ENCODE peak calls at places on chromosomes 4 and X, in five cellular contexts. One of them, this sample, is unnamed.

GRCh38 chrX:108199691-108200090 is 108.1 kb downstream of the ATG4A start:
- DNase-seq in brain microvascular endothelial cell: peak
- DNase-seq in fibroblast of mammary gland: peak
- DNase-seq in nephron progenitor cell: peak
- DNase-seq in GM20000: peak
- DNase-seq in this sample: peak

GRCh38 chr4:184807261-184807660 is 18.5 kb downstream of the ACSL1 start:
- DNase-seq in GM20000: no peak
- DNase-seq in nephron progenitor cell: no peak
- DNase-seq in fibroblast of mammary gland: no peak
- DNase-seq in brain microvascular endothelial cell: no peak
- DNase-seq in this sample: peak

GRCh38 chrX:50779694-50780093 is 34.3 kb downstream of the SHROOM4 start:
- DNase-seq in GM20000: no peak
- DNase-seq in brain microvascular endothelial cell: no peak
- DNase-seq in fibroblast of mammary gland: no peak
- DNase-seq in nephron progenitor cell: no peak
- DNase-seq in this sample: no peak

GRCh38 chr4:156931267-156931666 is 40.3 kb downstream of the PDGFC start:
- DNase-seq in brain microvascular endothelial cell: peak
- DNase-seq in nephron progenitor cell: no peak
- DNase-seq in fibroblast of mammary gland: peak
- DNase-seq in GM20000: no peak
- DNase-seq in this sample: peak

GRCh38 chrX:6005856-6006255 is 222.8 kb downstream of the NLGN4X start:
- DNase-seq in brain microvascular endothelial cell: no peak
- DNase-seq in GM20000: no peak
- DNase-seq in nephron progenitor cell: no peak
- DNase-seq in fibroblast of mammary gland: no peak
- DNase-seq in this sample: no peak

GRCh38 chr4:89140168-89140759 is 28.9 kb downstream of the TIGD2 start:
- DNase-seq in fibroblast of mammary gland: no peak
- DNase-seq in nephron progenitor cell: no peak
- DNase-seq in brain microvascular endothelial cell: no peak
- DNase-seq in GM20000: no peak
- DNase-seq in this sample: no peak

GRCh38 chr4:152534541-152535231 is 1.2 kb downstream of the FBXW7 start:
- DNase-seq in brain microvascular endothelial cell: no peak
- DNase-seq in GM20000: peak
- DNase-seq in fibroblast of mammary gland: no peak
- DNase-seq in nephron progenitor cell: peak
- DNase-seq in this sample: peak

GRCh38 chr4:3660086-3660927 is 105.9 kb upstream of the ADRA2C start:
- DNase-seq in nephron progenitor cell: peak
- DNase-seq in GM20000: no peak
- DNase-seq in brain microvascular endothelial cell: no peak
- DNase-seq in fibroblast of mammary gland: no peak
- DNase-seq in this sample: no peak

GRCh38 chrX:107677909-107678308 is 49.6 kb downstream of the PRPS1 start:
- DNase-seq in nephron progenitor cell: no peak
- DNase-seq in brain microvascular endothelial cell: no peak
- DNase-seq in fibroblast of mammary gland: no peak
- DNase-seq in GM20000: no peak
- DNase-seq in this sample: no peak

GRCh38 chr4:22391548-22391947 is 124.3 kb downstream of the ADGRA3 start:
- DNase-seq in GM20000: no peak
- DNase-seq in brain microvascular endothelial cell: no peak
- DNase-seq in fibroblast of mammary gland: peak
- DNase-seq in nephron progenitor cell: no peak
- DNase-seq in this sample: peak

DNA sequence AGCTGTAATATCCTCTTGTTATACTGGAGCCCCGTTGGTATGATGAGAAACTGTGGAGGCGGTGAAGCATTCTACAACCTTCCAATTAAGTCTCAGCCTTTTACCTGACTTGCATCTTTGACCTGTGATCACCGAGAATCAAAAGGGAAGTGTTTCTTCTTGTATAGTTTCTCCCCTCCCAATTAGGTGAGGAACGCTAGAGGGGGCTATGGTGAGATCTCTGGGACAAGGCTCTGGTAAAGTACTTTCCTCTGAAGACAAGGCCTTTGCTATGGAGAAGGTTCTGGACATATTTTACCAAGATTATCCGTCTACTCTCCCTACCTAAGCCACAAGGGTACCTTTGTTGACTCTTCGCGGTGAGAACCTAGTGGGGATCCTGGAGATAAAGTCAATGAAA is 111.3 kb downstream of the CBLL2 start:
- DNase-seq in brain microvascular endothelial cell: no peak
- DNase-seq in GM20000: no peak
- DNase-seq in fibroblast of mammary gland: no peak
- DNase-seq in nephron progenitor cell: no peak
- DNase-seq in this sample: no peak
- TF ChIP-seq CTCF in brain microvascular endothelial cell: peak
- TF ChIP-seq CTCF in GM20000: no peak
- TF ChIP-seq CTCF in fibroblast of mammary gland: no peak
- TF ChIP-seq CTCF in nephron progenitor cell: no peak
- TF ChIP-seq CTCF in this sample: peak

DNA sequence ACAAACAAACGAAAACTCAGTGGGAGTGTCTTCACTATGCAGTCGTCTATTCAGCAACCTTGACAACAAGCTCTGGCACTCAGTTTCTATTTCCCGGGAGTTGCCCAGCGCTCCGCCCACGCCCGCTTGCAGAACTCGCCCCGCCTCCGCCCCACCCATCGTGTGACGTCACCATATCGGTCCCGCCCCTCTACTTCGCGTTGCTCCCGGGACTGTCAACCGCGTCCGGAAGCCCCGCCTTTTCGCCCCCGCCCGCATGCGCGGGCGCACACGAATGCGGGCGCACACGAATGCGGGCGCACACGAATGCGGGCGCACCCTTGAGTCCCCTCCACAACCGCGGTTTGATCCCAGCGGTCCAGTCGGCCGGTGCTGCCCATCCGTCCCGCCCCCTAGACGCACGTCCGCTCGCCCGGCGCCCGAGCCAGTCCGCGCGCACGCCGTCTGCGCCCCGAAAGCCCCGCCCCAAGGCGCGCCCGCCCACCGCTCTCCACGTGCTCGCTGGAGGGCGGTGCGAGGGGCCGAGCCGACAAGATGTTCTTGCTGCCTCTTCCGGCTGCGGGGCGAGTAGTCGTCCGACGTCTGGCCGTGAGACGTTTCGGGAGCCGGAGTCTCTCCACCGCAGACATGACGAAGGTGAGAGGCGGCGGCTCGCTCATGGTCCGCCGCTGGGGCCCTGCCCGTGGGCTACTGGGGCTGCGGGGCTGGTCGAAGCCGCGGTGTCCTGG is at the start of gene LAP3:
- DNase-seq in fibroblast of mammary gland: peak
- DNase-seq in GM20000: peak
- DNase-seq in brain microvascular endothelial cell: peak
- DNase-seq in nephron progenitor cell: peak
- DNase-seq in this sample: peak
- TF ChIP-seq CTCF in fibroblast of mammary gland: no peak
- TF ChIP-seq CTCF in GM20000: no peak
- TF ChIP-seq CTCF in brain microvascular endothelial cell: no peak
- TF ChIP-seq CTCF in nephron progenitor cell: no peak
- TF ChIP-seq CTCF in this sample: no peak

GRCh38 chrX:47568656-47569295 is 7.8 kb downstream of the ARAF start:
- DNase-seq in fibroblast of mammary gland: peak
- DNase-seq in brain microvascular endothelial cell: no peak
- DNase-seq in GM20000: no peak
- DNase-seq in nephron progenitor cell: peak
- DNase-seq in this sample: no peak
- TF ChIP-seq CTCF in fibroblast of mammary gland: peak
- TF ChIP-seq CTCF in brain microvascular endothelial cell: peak
- TF ChIP-seq CTCF in GM20000: peak
- TF ChIP-seq CTCF in nephron progenitor cell: peak
- TF ChIP-seq CTCF in this sample: peak

GRCh38 chr4:113951263-113951662 is 28.2 kb downstream of the ARSJ start:
- DNase-seq in fibroblast of mammary gland: peak
- DNase-seq in nephron progenitor cell: no peak
- DNase-seq in brain microvascular endothelial cell: no peak
- DNase-seq in GM20000: no peak
- DNase-seq in this sample: peak
- TF ChIP-seq CTCF in fibroblast of mammary gland: no peak
- TF ChIP-seq CTCF in nephron progenitor cell: no peak
- TF ChIP-seq CTCF in brain microvascular endothelial cell: no peak
- TF ChIP-seq CTCF in GM20000: no peak
- TF ChIP-seq CTCF in this sample: no peak

GRCh38 chr4:73309211-73309610 is 50.6 kb upstream of the ANKRD17 start:
- DNase-seq in fibroblast of mammary gland: peak
- DNase-seq in nephron progenitor cell: no peak
- DNase-seq in brain microvascular endothelial cell: no peak
- DNase-seq in GM20000: no peak
- DNase-seq in this sample: peak

GRCh38 chr4:73303711-73304110 is 45.1 kb upstream of the ANKRD17 start:
- DNase-seq in brain microvascular endothelial cell: no peak
- DNase-seq in fibroblast of mammary gland: no peak
- DNase-seq in GM20000: no peak
- DNase-seq in nephron progenitor cell: no peak
- DNase-seq in this sample: no peak

GRCh38 chr4:73311428-73311827 is 52.8 kb upstream of the ANKRD17 start:
- DNase-seq in GM20000: peak
- DNase-seq in nephron progenitor cell: no peak
- DNase-seq in brain microvascular endothelial cell: no peak
- DNase-seq in fibroblast of mammary gland: peak
- DNase-seq in this sample: peak

GRCh38 chr4:73312967-73313366 is 54.4 kb upstream of the ANKRD17 start:
- DNase-seq in fibroblast of mammary gland: no peak
- DNase-seq in brain microvascular endothelial cell: no peak
- DNase-seq in GM20000: no peak
- DNase-seq in nephron progenitor cell: no peak
- DNase-seq in this sample: no peak

DNA sequence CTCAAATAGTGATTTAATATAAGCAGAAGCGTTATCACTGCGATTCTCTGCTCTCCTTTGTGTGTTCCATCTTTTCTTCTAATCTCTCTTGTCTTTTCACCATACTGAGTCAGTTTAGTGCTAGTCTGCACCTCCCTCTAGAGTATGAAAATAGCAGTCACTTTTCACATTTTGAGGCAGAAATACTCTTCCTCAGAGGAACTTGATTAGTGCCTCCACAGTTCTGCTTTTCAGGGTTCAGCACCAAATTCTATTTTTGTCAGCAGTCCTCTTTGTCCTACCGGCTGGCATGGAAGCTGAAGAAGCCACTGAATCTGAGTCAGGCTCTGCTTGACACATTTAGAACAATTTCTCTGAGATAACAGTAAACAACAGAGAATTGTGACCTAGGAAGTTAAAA is 49.7 kb upstream of the ANKRD17 start:
- DNase-seq in brain microvascular endothelial cell: peak
- DNase-seq in nephron progenitor cell: no peak
- DNase-seq in fibroblast of mammary gland: peak
- DNase-seq in GM20000: peak
- DNase-seq in this sample: peak
- TF ChIP-seq CTCF in brain microvascular endothelial cell: peak
- TF ChIP-seq CTCF in nephron progenitor cell: no peak
- TF ChIP-seq CTCF in fibroblast of mammary gland: peak
- TF ChIP-seq CTCF in GM20000: no peak
- TF ChIP-seq CTCF in this sample: peak

DNA sequence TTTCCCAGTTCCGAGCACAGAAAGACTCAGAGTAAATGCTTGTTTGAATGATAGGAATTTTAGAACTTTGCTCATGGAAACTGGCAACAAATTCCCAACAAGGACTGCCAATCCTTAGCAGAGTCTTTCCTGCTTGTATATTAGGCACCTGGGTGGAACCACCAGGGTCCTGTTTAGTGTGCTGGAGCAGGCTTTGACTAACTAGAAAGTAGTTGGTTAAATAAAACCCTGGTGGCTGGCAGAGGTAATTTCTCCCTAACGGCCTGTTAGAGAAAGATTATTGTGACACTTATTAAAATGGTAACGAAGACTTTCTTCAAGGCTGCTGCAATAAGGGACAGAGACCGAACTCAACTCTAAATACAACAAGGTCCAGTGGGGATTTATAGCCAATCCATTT is 103.6 kb upstream of the TEX13D start:
- DNase-seq in GM20000: no peak
- DNase-seq in fibroblast of mammary gland: no peak
- DNase-seq in brain microvascular endothelial cell: no peak
- DNase-seq in nephron progenitor cell: no peak
- DNase-seq in this sample: no peak
- TF ChIP-seq CTCF in GM20000: no peak
- TF ChIP-seq CTCF in fibroblast of mammary gland: no peak
- TF ChIP-seq CTCF in brain microvascular endothelial cell: no peak
- TF ChIP-seq CTCF in nephron progenitor cell: no peak
- TF ChIP-seq CTCF in this sample: no peak